ENCODE peak calls at places on chromosomes 4 and X, in nine cellular contexts. N is left ventricle myocardium inferior; D is coronary artery; I is M059J; K is mesothelial cell of epicardium; L is left ventricle myocardium superior; U is activated CD4-positive, alpha-beta T cell treated with anti-CD3 and anti-CD28 coated beads for 1 hour; Y is NCI-H1417; W is Peyer's patch. V is an unnamed sample.

GRCh38 chrX:40318076-40318475 is 220.3 kb upstream of the BCOR start:
- DNase-seq in N (no peak), D (no peak), I (no peak), K (no peak), L (no peak), U (no peak), Y (no peak), W (no peak), V (no peak)

GRCh38 chr4:187366530-187367279 is 628.9 kb upstream of the ZFP42 start:
- DNase-seq in N (no peak), D (no peak), I (no peak), K (no peak), L (no peak), U (no peak), Y (no peak), W (no peak), V (no peak)

GRCh38 chrX:152819271-152819670 is 11.3 kb downstream of the CETN2 start:
- DNase-seq in N (no peak), D (no peak), I (no peak), K (no peak), L (no peak), U (no peak), Y (no peak), W (no peak), V (no peak)

GRCh38 chrX:9604111-9604907 is 139.5 kb downstream of the TBL1X start:
- DNase-seq in N (peak; percentile 63), D (no peak), I (no peak), K (no peak), L (peak; percentile 72), U (no peak), Y (no peak), W (no peak), V (peak; percentile 66)

GRCh38 chrX:15564981-15565579 is 35.7 kb downstream of the ACE2 start:
- DNase-seq in N (peak; percentile 40), D (peak; percentile 75), I (peak; percentile 63), K (peak; percentile 31), L (peak; percentile 63), U (no peak), Y (peak; percentile 87), W (no peak), V (peak; percentile 33)

GRCh38 chrX:17805120-17805519 is 56.0 kb downstream of the RAI2 start:
- DNase-seq in N (no peak), D (no peak), I (no peak), K (no peak), L (no peak), U (no peak), Y (no peak), W (no peak), V (no peak)

GRCh38 chr4:107718351-107718965 is 1.6 kb downstream of the PAPSS1 start:
- DNase-seq in N (no peak), D (no peak), I (peak; percentile 54), K (no peak), L (no peak), U (no peak), Y (no peak), W (no peak), V (no peak)

GRCh38 chr4:101938836-101939235 is 148.3 kb downstream of the BANK1 start:
- DNase-seq in N (no peak), D (no peak), I (peak; percentile 1), K (no peak), L (no peak), U (no peak), Y (no peak), W (no peak), V (no peak)

GRCh38 chrX:154098551-154098950 is 1.0 kb upstream of the MECP2 start:
- DNase-seq in N (no peak), D (no peak), I (no peak), K (no peak), L (no peak), U (no peak), Y (no peak), W (no peak), V (no peak)

GRCh38 chr4:182922551-182923284 is 5.5 kb upstream of the DCTD start:
- DNase-seq in N (no peak), D (no peak), I (peak; percentile 45), K (no peak), L (no peak), U (no peak), Y (no peak), W (no peak), V (no peak)

GRCh38 chr4:6767341-6767724 is 15.2 kb upstream of the KIAA0232 start:
- DNase-seq in N (no peak), D (no peak), I (peak; percentile 27), K (no peak), L (no peak), U (no peak), Y (no peak), W (no peak), V (no peak)

GRCh38 chr4:74755486-74755885 is 38.8 kb downstream of the BTC start:
- DNase-seq in N (no peak), D (no peak), I (no peak), K (no peak), L (no peak), U (no peak), Y (no peak), W (no peak), V (no peak)

GRCh38 chr4:88857588-88857987 is 160.0 kb upstream of the NAP1L5 start:
- DNase-seq in N (no peak), D (no peak), I (peak; percentile 4), K (no peak), L (no peak), U (no peak), Y (no peak), W (no peak), V (no peak)

GRCh38 chr4:188432328-188432727 is 293.1 kb downstream of the TRIML1 start:
- DNase-seq in N (no peak), D (no peak), I (no peak), K (no peak), L (no peak), U (no peak), Y (no peak), W (no peak), V (no peak)

GRCh38 chr4:126028871-126029270 is 714.1 kb downstream of the FAT4 start:
- DNase-seq in N (no peak), D (no peak), I (no peak), K (no peak), L (no peak), U (no peak), Y (no peak), W (no peak), V (no peak)

GRCh38 chr4:5712517-5712916 is 1.5 kb downstream of the EVC start:
- DNase-seq in N (no peak), D (no peak), I (peak; percentile 73), K (no peak), L (no peak), U (no peak), Y (no peak), W (no peak), V (no peak)

GRCh38 chr4:186946682-186947294 is 223.1 kb upstream of the FAT1 start:
- DNase-seq in N (no peak), D (no peak), I (peak; percentile 56), K (no peak), L (peak; percentile 28), U (no peak), Y (peak; percentile 38), W (no peak), V (no peak)

GRCh38 chrX:35919536-35920309 is at the start of gene CFAP47:
- DNase-seq in N (no peak), D (no peak), I (no peak), K (no peak), L (peak; percentile 21), U (no peak), Y (peak; percentile 95), W (no peak), V (no peak)

GRCh38 chrX:40552768-40553167 is 28.0 kb upstream of the ATP6AP2 start:
- DNase-seq in N (no peak), D (no peak), I (peak; percentile 31), K (no peak), L (no peak), U (no peak), Y (peak; percentile 55), W (no peak), V (no peak)

GRCh38 chr4:110742148-110742547 is 119.3 kb upstream of the PITX2 start:
- DNase-seq in N (no peak), D (no peak), I (peak; percentile 19), K (no peak), L (no peak), U (no peak), Y (no peak), W (no peak), V (no peak)

GRCh38 chrX:22141061-22141460 is 108.9 kb downstream of the PHEX start:
- DNase-seq in N (no peak), D (no peak), I (peak; percentile 8), K (no peak), L (no peak), U (no peak), Y (no peak), W (no peak), V (no peak)